ENCODE peak calls at places on chromosomes 7 and 10, in four cellular contexts. K, Z, M and H are unnamed samples.

GRCh38 chr10:27240891-27241639 is 468 bp upstream of the ACBD5 start:
- DNase-seq in K (no peak), Z (no peak), M (peak), H (peak)

GRCh38 chr7:140506788-140507464 is 27.6 kb upstream of the MKRN1 start:
- DNase-seq in K (peak), Z (no peak), M (no peak), H (peak)

GRCh38 chr7:495761-496321 is 23.8 kb downstream of the PDGFA start:
- DNase-seq in K (no peak), M (no peak), Z (no peak), H (no peak)

GRCh38 chr7:121046893-121047468 is 58.5 kb downstream of the CPED1 start:
- DNase-seq in Z (no peak), M (no peak), K (peak), H (no peak)

GRCh38 chr10:132827861-132828539 is 42.1 kb upstream of the NKX6-2 start:
- DNase-seq in M (peak), K (no peak), Z (no peak), H (no peak)

GRCh38 chr7:151310578-151310977 is 31.0 kb upstream of the NUB1 start:
- DNase-seq in K (no peak), M (peak), Z (no peak), H (no peak)

GRCh38 chr10:112988839-112989406 is 38.9 kb downstream of the TCF7L2 start:
- DNase-seq in K (no peak), M (no peak), Z (no peak), H (no peak)

GRCh38 chr7:148821422-148821821 is 62.7 kb downstream of the EZH2 start:
- DNase-seq in M (no peak), K (no peak), Z (no peak), H (no peak)

GRCh38 chr7:95632609-95633008 is 36.3 kb upstream of the PDK4 start:
- DNase-seq in M (no peak), Z (no peak), K (peak), H (peak)

GRCh38 chr10:100168313-100168643 is 17.6 kb downstream of the ERLIN1 start:
- DNase-seq in M (no peak), K (no peak), Z (no peak), H (no peak)

GRCh38 chr7:1785839-1786238 is 115.8 kb downstream of the ELFN1 start:
- DNase-seq in K (no peak), Z (no peak), M (no peak), H (no peak)

GRCh38 chr7:138186951-138187351 is 110.7 kb downstream of the AKR1D1 start:
- DNase-seq in K (peak), Z (no peak), M (no peak), H (peak)

GRCh38 chr10:12644380-12645144 is 295.2 kb downstream of the CAMK1D start:
- DNase-seq in M (no peak), Z (no peak), K (peak), H (peak)

GRCh38 chr10:103692421-103693069 is 162.8 kb downstream of the SH3PXD2A start:
- DNase-seq in M (no peak), Z (no peak), K (no peak), H (no peak)

GRCh38 chr10:33612116-33612515 is 277.6 kb upstream of the NRP1 start:
- DNase-seq in Z (no peak), M (no peak), K (peak), H (no peak)

GRCh38 chr10:76086571-76087260 is 655.3 kb downstream of the LRMDA start:
- DNase-seq in Z (peak), M (no peak), K (peak), H (peak)

GRCh38 chr7:51789494-51789893 is 472.9 kb upstream of the COBL start:
- DNase-seq in Z (no peak), K (no peak), M (no peak), H (no peak)

GRCh38 chr7:17239683-17240521 is 58.5 kb upstream of the AHR start:
- DNase-seq in K (peak), Z (no peak), M (no peak), H (peak)

GRCh38 chr7:123975049-123975448 is 50.0 kb downstream of the SPAM1 start:
- DNase-seq in K (no peak), Z (no peak), M (no peak), H (no peak)

GRCh38 chr7:129571201-129571600 is 40.3 kb upstream of the NRF1 start:
- DNase-seq in K (no peak), Z (no peak), M (no peak), H (no peak)

GRCh38 chr7:28685660-28686417 is 272.3 kb downstream of the TRIL start:
- DNase-seq in M (peak), Z (peak), K (peak), H (peak)

GRCh38 chr10:33638891-33639290 is 304.4 kb upstream of the NRP1 start:
- DNase-seq in K (peak), Z (no peak), M (no peak), H (no peak)

GRCh38 chr7:136718191-136718590 is 150.3 kb upstream of the CHRM2 start:
- DNase-seq in Z (no peak), K (no peak), M (no peak), H (no peak)

GRCh38 chr7:154651501-154651900 is 351.4 kb downstream of the PAXIP1 start:
- DNase-seq in M (no peak), K (no peak), Z (no peak), H (no peak)

GRCh38 chr10:127872011-127872741 is 20.6 kb downstream of the CLRN3 start:
- DNase-seq in M (peak), K (peak), Z (no peak), H (no peak)

GRCh38 chr7:43470110-43470509 is 112.8 kb upstream of the STK17A start:
- DNase-seq in M (no peak), Z (no peak), K (no peak), H (no peak)

GRCh38 chr7:43465581-43466554 is 117.0 kb upstream of the STK17A start:
- DNase-seq in K (peak), M (no peak), Z (no peak), H (no peak)

GRCh38 chr7:43467846-43468245 is 115.1 kb upstream of the STK17A start:
- DNase-seq in K (no peak), M (no peak), Z (no peak), H (no peak)

GRCh38 chr7:43469051-43469450 is 113.9 kb upstream of the STK17A start:
- DNase-seq in M (no peak), Z (no peak), K (no peak), H (no peak)

GRCh38 chr7:43467406-43467805 is 115.5 kb upstream of the STK17A start:
- DNase-seq in K (peak), M (no peak), Z (no peak), H (peak)
- TF ChIP-seq CTCF in K (no peak), M (no peak), Z (no peak), H (no peak)

GRCh38 chr10:117462424-117462792 is 80.1 kb upstream of the EMX2 start:
- DNase-seq in Z (no peak), K (peak), M (no peak), H (no peak)
- TF ChIP-seq CTCF in Z (no peak), K (no peak), M (no peak), H (peak)

GRCh38 chr10:126798649-126799048 is 106.6 kb upstream of the DOCK1 start:
- DNase-seq in M (no peak), Z (no peak), K (no peak), H (no peak)
- TF ChIP-seq CTCF in M (no peak), Z (no peak), K (no peak), H (no peak)

GRCh38 chr7:34133356-34133982 is 228.1 kb downstream of the BMPER start:
- DNase-seq in M (no peak), K (peak), Z (no peak), H (peak)
- TF ChIP-seq CTCF in M (no peak), K (no peak), Z (no peak), H (no peak)

DNA sequence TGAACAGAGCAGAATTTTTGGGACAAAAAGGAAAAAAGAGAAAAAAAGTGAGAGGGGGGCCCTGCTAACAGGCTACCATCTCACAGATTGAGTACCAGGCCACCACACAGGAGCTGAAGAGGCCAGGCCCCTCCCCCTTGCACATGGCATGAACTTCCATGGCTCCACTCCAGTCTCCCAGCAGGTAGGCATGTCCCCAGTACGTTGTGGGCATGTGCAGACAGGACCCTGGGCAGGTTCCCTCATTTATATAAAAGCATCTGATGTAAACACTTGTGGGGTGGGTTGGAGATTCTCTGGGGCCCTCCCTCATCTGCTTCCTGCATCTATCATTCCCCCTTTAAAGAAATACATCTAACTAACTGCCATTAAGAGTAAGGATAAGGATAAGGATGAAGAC is 45.0 kb upstream of the AKR1C1 start:
- DNase-seq in K (no peak), Z (no peak), M (no peak), H (no peak)
- TF ChIP-seq CTCF in K (no peak), Z (no peak), M (no peak), H (no peak)

GRCh38 chr10:80568306-80568705 is 30.6 kb downstream of the SH2D4B start:
- DNase-seq in K (no peak), M (peak), Z (no peak), H (no peak)

GRCh38 chr10:80569131-80569895 is 31.6 kb downstream of the SH2D4B start:
- DNase-seq in K (no peak), Z (no peak), M (peak), H (no peak)

GRCh38 chr10:80571352-80571751 is 33.6 kb downstream of the SH2D4B start:
- DNase-seq in Z (no peak), M (no peak), K (no peak), H (no peak)

DNA sequence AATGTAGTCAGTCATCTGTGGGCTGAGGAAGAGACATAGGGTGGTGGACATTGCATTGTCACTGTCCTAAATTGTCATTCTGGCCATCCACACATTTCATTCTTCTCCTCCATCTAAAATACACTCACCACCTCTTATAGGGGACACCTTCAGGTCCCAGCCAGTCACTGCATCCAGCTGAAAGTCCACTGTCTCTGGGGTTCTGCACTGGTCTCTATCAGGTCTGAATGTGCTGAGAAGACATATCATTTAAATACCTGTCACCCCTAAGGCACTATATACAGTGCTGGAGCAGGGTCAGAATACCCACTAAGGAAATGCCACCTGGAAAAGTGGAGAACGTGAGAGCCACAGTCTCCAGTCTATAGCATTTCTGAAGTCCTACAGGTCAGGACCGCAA is 29.6 kb downstream of the SH2D4B start:
- DNase-seq in M (peak), Z (no peak), K (no peak), H (no peak)
- TF ChIP-seq CTCF in M (no peak), Z (no peak), K (no peak), H (peak)

GRCh38 chr10:84004206-84004605 is 135.1 kb upstream of the GHITM start:
- DNase-seq in Z (no peak), K (no peak), M (no peak), H (no peak)
- TF ChIP-seq CTCF in Z (no peak), K (no peak), M (no peak), H (no peak)

GRCh38 chr7:100208911-100209408 is 10.8 kb upstream of the PVRIG start:
- DNase-seq in Z (no peak), K (no peak), M (no peak), H (no peak)
- TF ChIP-seq CTCF in Z (no peak), K (no peak), M (no peak), H (no peak)

GRCh38 chr7:40047661-40048060 is 86.8 kb downstream of the MPLKIP start:
- DNase-seq in K (no peak), M (no peak), Z (no peak), H (no peak)

DNA sequence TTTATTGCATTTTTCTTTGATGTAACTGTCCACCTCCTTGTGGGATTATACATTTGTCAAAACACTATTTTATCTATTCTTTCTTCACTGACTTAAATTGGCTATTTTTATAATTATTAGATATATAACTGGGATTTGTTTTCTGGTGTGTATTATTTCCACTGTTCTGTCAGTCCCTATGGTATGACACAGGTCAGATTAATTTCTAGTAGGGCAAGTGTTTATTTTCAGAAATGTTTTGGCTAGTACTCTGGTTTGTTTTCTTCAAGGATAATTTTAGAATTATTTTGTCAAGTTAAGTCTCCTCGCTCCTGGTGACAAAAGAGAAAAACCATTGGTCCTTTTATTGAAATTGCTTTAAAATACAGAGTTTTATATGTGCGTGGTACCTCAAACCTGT is 91.3 kb downstream of the MPLKIP start:
- DNase-seq in Z (no peak), M (no peak), K (no peak), H (no peak)
- TF ChIP-seq CTCF in Z (no peak), M (no peak), K (no peak), H (no peak)